ENCODE peak calls at places on chromosome 18, in five cellular contexts. O is psoas muscle; A is naive thymus-derived CD4-positive, alpha-beta T cell; T is pancreas; K is SK-N-MC. L is an unnamed sample.
A peak's percentile ranks its signal among the peaks of the same experiment; 100 is the strongest.

GRCh38 chr18:54636217-54636616 is 45.2 kb downstream of the DYNAP start:
- DNase-seq in O (no peak), A (no peak), T (no peak), K (no peak), L (no peak)

GRCh38 chr18:6056171-6056932 is 161.0 kb upstream of the TMEM200C start:
- DNase-seq in O (no peak), A (no peak), T (no peak), K (no peak), L (no peak)

GRCh38 chr18:69580107-69580506 is 179.4 kb downstream of the DOK6 start:
- DNase-seq in O (no peak), A (peak; percentile 5), T (no peak), K (no peak), L (no peak)

GRCh38 chr18:36448384-36449290 is 151.1 kb downstream of the FHOD3 start:
- DNase-seq in O (peak; percentile 67), A (no peak), T (no peak), K (no peak), L (no peak)

GRCh38 chr18:21363411-21363810 is 121.4 kb downstream of the GREB1L start:
- DNase-seq in O (no peak), A (no peak), T (no peak), K (no peak), L (no peak)

GRCh38 chr18:62081248-62081647 is 105.6 kb downstream of the PIGN start:
- DNase-seq in O (no peak), A (no peak), T (no peak), K (no peak), L (no peak)

GRCh38 chr18:63975632-63976031 is 5.8 kb downstream of the SERPINB8 start:
- DNase-seq in O (no peak), A (no peak), T (no peak), K (no peak), L (no peak)

GRCh38 chr18:47545613-47546012 is 294.2 kb upstream of the SKOR2 start:
- DNase-seq in O (no peak), A (no peak), T (no peak), K (no peak), L (no peak)

GRCh38 chr18:3040881-3041280 is 27.9 kb upstream of the LPIN2 start:
- DNase-seq in O (no peak), A (no peak), T (no peak), K (no peak), L (no peak)

GRCh38 chr18:26383454-26384270 is 157.4 kb downstream of the TAF4B start:
- DNase-seq in O (no peak), A (peak; percentile 14), T (no peak), K (no peak), L (no peak)

GRCh38 chr18:63440219-63440618 is 17.9 kb upstream of the VPS4B start:
- DNase-seq in O (peak; percentile 84), A (no peak), T (no peak), K (no peak), L (no peak)

GRCh38 chr18:45571714-45572113 is 43.6 kb upstream of the SLC14A2 start:
- DNase-seq in O (no peak), A (no peak), T (no peak), K (no peak), L (no peak)

GRCh38 chr18:11411021-11411420 is 198.4 kb upstream of the SLC35G4 start:
- DNase-seq in O (no peak), A (no peak), T (no peak), K (peak; percentile 32), L (no peak)

GRCh38 chr18:37563810-37564511 is 1.6 kb downstream of the CELF4 start:
- DNase-seq in O (no peak), A (no peak), T (no peak), K (no peak), L (no peak)

GRCh38 chr18:36636237-36636792 is 192.5 kb downstream of the TPGS2 start:
- DNase-seq in O (no peak), A (no peak), T (no peak), K (no peak), L (no peak)

GRCh38 chr18:78804206-78805030 is 175.2 kb upstream of the SALL3 start:
- DNase-seq in O (no peak), A (no peak), T (no peak), K (no peak), L (no peak)
- H3K9me3 ChIP-seq in O (no peaks in the 10 kb centered on the region), A (no peaks in the 10 kb centered on the region), T (no peaks in the 10 kb centered on the region), K (no peaks in the 10 kb centered on the region), L (no peaks in the 10 kb centered on the region)

GRCh38 chr18:66635342-66635741 is 31.5 kb upstream of the CDH19 start:
- DNase-seq in O (no peak), A (no peak), T (no peak), K (no peak), L (no peak)

DNA sequence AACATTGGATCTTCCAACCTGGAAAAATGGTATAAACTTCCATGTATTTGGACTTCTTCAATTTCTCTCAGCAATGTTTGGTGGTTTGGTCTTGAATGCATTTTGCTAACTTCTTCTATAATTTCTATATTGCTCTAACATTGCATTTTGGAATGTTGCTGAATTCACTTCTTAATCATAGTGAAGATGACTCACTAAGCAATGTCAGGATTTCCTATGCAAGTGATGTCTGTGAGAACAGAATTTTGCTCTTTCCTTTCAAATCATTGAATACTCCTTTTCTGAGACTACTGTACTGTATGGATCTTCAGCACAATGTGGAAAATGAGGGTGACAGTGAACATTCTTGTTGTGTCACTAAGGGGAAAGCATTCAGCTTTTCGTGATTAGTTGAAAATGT is 28.9 kb upstream of the CDH19 start:
- DNase-seq in O (no peak), A (no peak), T (no peak), K (no peak), L (no peak)
- H3K9me3 ChIP-seq in O (no peaks in the 10 kb centered on the region), A (no peaks in the 10 kb centered on the region), T (no peaks in the 10 kb centered on the region), K (no peaks in the 10 kb centered on the region), L (no peaks in the 10 kb centered on the region)

GRCh38 chr18:59864446-59864764 is 35.4 kb upstream of the PMAIP1 start:
- DNase-seq in O (no peak), A (no peak), T (no peak), K (no peak), L (no peak)
- H3K9me3 ChIP-seq in O (no peaks in the 10 kb centered on the region), A (no peaks in the 10 kb centered on the region), T (no peaks in the 10 kb centered on the region), K (no peaks in the 10 kb centered on the region), L (no peaks in the 10 kb centered on the region)

GRCh38 chr18:9578306-9578705 is 36.1 kb downstream of the PPP4R1 start:
- DNase-seq in O (no peak), A (no peak), T (no peak), K (no peak), L (no peak)
- H3K9me3 ChIP-seq in O (no peaks in the 10 kb centered on the region), A (no peaks in the 10 kb centered on the region), T (no peaks in the 10 kb centered on the region), K (peaks cover 6% of the 10 kb centered on the region), L (peaks cover 3% of the 10 kb centered on the region)

GRCh38 chr18:79897940-79898625 is 53.4 kb downstream of the SLC66A2 start:
- DNase-seq in O (no peak), A (no peak), T (peak; percentile 31), K (no peak), L (no peak)

GRCh38 chr18:79899609-79900435 is 51.6 kb downstream of the SLC66A2 start:
- DNase-seq in O (peak; percentile 46), A (no peak), T (no peak), K (no peak), L (no peak)

GRCh38 chr18:79900610-79901570 is 50.6 kb downstream of the SLC66A2 start:
- DNase-seq in O (peak; percentile 50), A (no peak), T (no peak), K (no peak), L (no peak)

GRCh38 chr18:79901665-79902064 is 49.8 kb downstream of the SLC66A2 start:
- DNase-seq in O (no peak), A (no peak), T (no peak), K (no peak), L (no peak)

DNA sequence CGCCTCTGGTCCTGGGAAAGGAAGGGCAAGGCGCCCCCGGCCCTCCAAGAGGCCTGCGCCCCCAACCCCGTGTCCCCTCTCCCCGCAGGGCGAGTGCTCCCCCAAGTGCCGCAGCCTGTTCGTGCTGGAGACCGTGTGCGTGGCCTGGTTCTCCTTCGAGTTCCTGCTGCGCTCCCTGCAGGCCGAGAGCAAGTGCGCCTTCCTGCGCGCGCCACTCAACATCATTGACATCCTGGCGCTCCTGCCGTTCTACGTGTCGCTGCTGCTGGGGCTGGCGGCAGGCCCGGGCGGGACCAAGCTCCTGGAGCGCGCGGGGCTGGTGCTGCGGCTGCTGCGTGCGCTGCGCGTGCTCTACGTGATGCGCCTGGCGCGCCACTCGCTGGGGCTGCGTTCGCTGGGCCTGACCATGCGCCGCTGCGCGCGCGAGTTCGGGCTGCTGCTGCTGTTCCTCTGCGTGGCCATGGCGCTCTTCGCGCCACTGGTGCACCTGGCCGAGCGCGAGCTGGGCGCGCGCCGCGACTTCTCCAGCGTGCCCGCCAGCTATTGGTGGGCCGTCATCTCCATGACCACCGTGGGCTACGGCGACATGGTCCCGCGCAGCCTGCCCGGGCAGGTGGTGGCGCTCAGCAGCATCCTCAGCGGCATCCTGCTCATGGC is 52.4 kb downstream of the SLC66A2 start:
- DNase-seq in O (peak; percentile 47), A (no peak), T (peak; percentile 52), K (no peak), L (peak; percentile 11)
- H3K9me3 ChIP-seq in O (peaks cover 28% of the 10 kb centered on the region), A (no peaks in the 10 kb centered on the region), T (no peaks in the 10 kb centered on the region), K (no peaks in the 10 kb centered on the region), L (peaks cover 13% of the 10 kb centered on the region)

DNA sequence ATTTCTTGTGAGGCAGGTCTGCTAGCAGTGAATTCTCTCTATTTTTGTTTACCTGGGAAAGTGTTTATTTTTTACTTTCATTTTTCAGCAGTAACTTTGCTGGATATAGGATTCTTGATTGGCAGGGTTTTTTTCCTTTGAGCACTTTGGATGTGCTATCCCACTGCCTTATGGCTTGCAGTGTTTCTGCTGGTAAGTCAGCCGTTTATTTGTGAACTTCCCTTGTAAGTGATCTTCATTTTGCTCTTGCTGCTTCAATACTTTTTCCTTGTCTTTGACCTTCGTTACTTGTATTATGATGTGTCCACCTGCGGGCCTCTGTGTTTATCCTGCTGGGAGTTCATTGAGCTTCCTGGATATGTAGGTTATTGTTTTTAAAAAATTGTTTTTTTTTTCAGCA is 54.7 kb downstream of the SLC66A2 start:
- DNase-seq in O (no peak), A (no peak), T (no peak), K (no peak), L (no peak)
- H3K9me3 ChIP-seq in O (peaks cover 43% of the 10 kb centered on the region), A (no peaks in the 10 kb centered on the region), T (no peaks in the 10 kb centered on the region), K (no peaks in the 10 kb centered on the region), L (peaks cover 17% of the 10 kb centered on the region)

DNA sequence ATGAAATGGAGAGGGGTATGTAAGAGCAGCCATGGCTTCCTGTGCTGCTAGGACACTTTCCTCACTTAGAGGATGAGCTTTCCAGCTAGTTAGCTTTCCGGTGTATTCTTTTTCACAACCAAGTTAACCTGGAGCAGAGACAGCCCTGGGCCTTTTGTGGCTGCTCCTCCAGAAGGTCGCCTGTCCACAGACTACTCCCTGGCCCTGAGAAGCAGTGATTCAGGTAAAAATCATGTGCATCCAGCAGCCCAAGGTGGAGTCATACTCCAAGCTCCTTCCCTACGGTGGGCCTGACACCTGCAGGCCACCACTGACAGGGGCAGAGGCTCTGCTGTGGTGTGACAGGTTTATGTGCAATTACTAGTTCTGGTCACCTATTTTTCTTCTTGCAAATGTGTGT is 187.2 kb downstream of the ANKRD30B start:
- DNase-seq in O (no peak), A (no peak), T (no peak), K (no peak), L (no peak)
- H3K9me3 ChIP-seq in O (no peaks in the 10 kb centered on the region), A (no peaks in the 10 kb centered on the region), T (no peaks in the 10 kb centered on the region), K (no peaks in the 10 kb centered on the region), L (no peaks in the 10 kb centered on the region)

DNA sequence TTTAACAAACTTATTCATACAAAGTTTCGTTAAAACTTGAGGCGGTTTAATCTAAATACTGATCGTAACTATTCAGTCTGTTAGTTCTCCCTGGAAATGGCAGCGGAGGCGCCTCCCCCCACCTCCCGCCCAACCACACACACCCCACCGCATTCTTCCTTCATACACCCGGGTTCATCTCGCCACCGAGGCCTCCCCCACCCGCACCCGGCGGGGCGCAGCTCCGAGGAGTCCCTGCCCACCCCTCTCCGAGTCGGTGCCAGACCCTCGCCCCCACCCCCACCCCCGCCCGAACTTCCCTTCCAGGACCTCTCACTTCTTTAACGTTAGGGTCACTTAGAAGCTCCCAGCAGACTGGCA is 881 bp downstream of the ZNF516 start:
- DNase-seq in O (peak; percentile 61), A (peak; percentile 7), T (no peak), K (no peak), L (peak; percentile 17)
- H3K9me3 ChIP-seq in O (no peaks in the 10 kb centered on the region), A (no peaks in the 10 kb centered on the region), T (no peaks in the 10 kb centered on the region), K (no peaks in the 10 kb centered on the region), L (no peaks in the 10 kb centered on the region)

L was measured in T-helper 17 cell.